ENCODE peak calls at places on chromosomes 3 and 15, in six cellular contexts. V is K562, O is upper lobe of left lung, W is A549, G is HepG2, I is GM12878. D is an unnamed sample. For H3K4me1, the result is how much of the 10 kb centered on the place peaks cover.

GRCh38 chr3:25448750-25449684 is 21.0 kb downstream of the RARB start:
- ATAC-seq in O (peak), I (no peak), V (peak), W (peak), G (peak), D (peak)

GRCh38 chr15:94670436-94671034 is 439.2 kb downstream of the MCTP2 start:
- ATAC-seq in V (peak), O (peak), W (peak), G (no peak), I (peak), D (no peak)

GRCh38 chr3:154228561-154229216 is 95.6 kb downstream of the DHX36 start:
- ATAC-seq in O (peak), W (no peak), V (peak), G (no peak), I (no peak), D (peak)

GRCh38 chr15:77002954-77003912 is 8.3 kb downstream of the PSTPIP1 start:
- ATAC-seq in G (no peak), W (no peak), V (no peak), O (peak), I (peak), D (peak)

GRCh38 chr3:4821331-4821730 is 157.9 kb upstream of the BHLHE40 start:
- ATAC-seq in V (no peak), I (no peak), O (no peak), W (no peak), G (no peak), D (no peak)

GRCh38 chr15:66850078-66850991 is 148.3 kb downstream of the SMAD6 start:
- ATAC-seq in O (no peak), G (no peak), W (peak), I (no peak), V (peak), D (no peak)

GRCh38 chr3:149284034-149284433 is 49.4 kb downstream of the TM4SF18 start:
- ATAC-seq in W (no peak), O (no peak), I (no peak), G (no peak), V (no peak), D (no peak)

GRCh38 chr3:30135190-30135589 is 471.2 kb upstream of the TGFBR2 start:
- ATAC-seq in V (no peak), I (no peak), O (no peak), G (peak), W (peak), D (no peak)

GRCh38 chr15:67023517-67024321 is 41.7 kb upstream of the SMAD3 start:
- ATAC-seq in V (peak), I (no peak), O (no peak), G (peak), W (peak), D (peak)

GRCh38 chr15:26866298-26867198 is at the start of gene GABRA5:
- ATAC-seq in G (peak), V (peak), O (no peak), W (peak), I (no peak), D (peak)

GRCh38 chr15:38894260-38894948 is 329.8 kb upstream of the RASGRP1 start:
- ATAC-seq in I (no peak), W (peak), V (no peak), G (no peak), O (peak), D (no peak)

GRCh38 chr3:119913021-119913420 is 131.1 kb downstream of the NR1I2 start:
- ATAC-seq in I (no peak), W (no peak), V (no peak), O (no peak), G (no peak), D (no peak)

GRCh38 chr3:12896206-12896697 is 54.9 kb upstream of the RPL32 start:
- ATAC-seq in V (peak), O (peak), W (peak), I (peak), G (peak), D (peak)

GRCh38 chr3:142484912-142485435 is 37.1 kb upstream of the XRN1 start:
- ATAC-seq in O (no peak), I (no peak), W (no peak), V (no peak), G (no peak), D (no peak)

GRCh38 chr3:133991637-133992036 is 38.1 kb downstream of the SLCO2A1 start:
- ATAC-seq in W (no peak), I (no peak), O (no peak), G (no peak), V (no peak), D (no peak)

GRCh38 chr3:13149331-13150203 is 76.3 kb upstream of the IQSEC1 start:
- ATAC-seq in O (no peak), V (no peak), G (no peak), I (peak), W (no peak), D (peak)

GRCh38 chr15:93223803-93224202 is 134.8 kb upstream of the RGMA start:
- ATAC-seq in W (no peak), I (peak), V (no peak), G (no peak), O (no peak), D (no peak)

GRCh38 chr15:85764649-85765277 is 30.0 kb downstream of the KLHL25 start:
- ATAC-seq in G (no peak), O (no peak), I (no peak), V (no peak), W (no peak), D (peak)

GRCh38 chr3:66803206-66803605 is 194.9 kb upstream of the KBTBD8 start:
- ATAC-seq in W (no peak), I (no peak), G (peak), O (no peak), V (no peak), D (no peak)

GRCh38 chr3:135621184-135621931 is 344.2 kb upstream of the PPP2R3A start:
- ATAC-seq in O (no peak), V (no peak), G (no peak), W (no peak), I (no peak), D (no peak)

GRCh38 chr15:66224946-66225345 is 28.6 kb downstream of the MEGF11 start:
- ATAC-seq in V (no peak), O (no peak), I (no peak), G (no peak), W (no peak), D (no peak)

GRCh38 chr3:115092220-115092791 is 54.8 kb downstream of the ZBTB20 start:
- ATAC-seq in G (peak), O (peak), I (peak), W (peak), V (peak), D (peak)

GRCh38 chr3:9946112-9947024 is 5.8 kb downstream of the PRRT3 start:
- ATAC-seq in W (peak), I (no peak), G (peak), O (peak), V (no peak), D (peak)

GRCh38 chr3:65883614-65884013 is 155.1 kb downstream of the MAGI1 start:
- ATAC-seq in V (no peak), W (peak), O (no peak), G (peak), I (no peak), D (no peak)

GRCh38 chr3:133444071-133444774 is 44.4 kb downstream of the BFSP2 start:
- ATAC-seq in V (no peak), I (no peak), W (peak), O (no peak), G (no peak), D (no peak)

GRCh38 chr15:38671675-38672141 is 107.1 kb upstream of the RASGRP1 start:
- ATAC-seq in W (no peak), G (no peak), O (peak), I (peak), V (no peak), D (no peak)

GRCh38 chr15:71549697-71550096 is 260.7 kb upstream of the NR2E3 start:
- ATAC-seq in G (no peak), O (no peak), W (no peak), V (no peak), I (no peak), D (no peak)

GRCh38 chr3:139346771-139347170 is 3.0 kb downstream of the MRPS22 start:
- ATAC-seq in V (no peak), G (no peak), O (no peak), I (no peak), W (no peak), D (no peak)

GRCh38 chr15:77024273-77025065 is 29.5 kb downstream of the PSTPIP1 start:
- ATAC-seq in O (peak), I (peak), W (peak), G (peak), V (peak), D (peak)

GRCh38 chr3:117268318-117268717 is 558.7 kb downstream of the TUSC7 start:
- ATAC-seq in V (no peak), O (no peak), I (no peak), W (no peak), G (no peak), D (no peak)

GRCh38 chr3:98784666-98785600 is 21.8 kb downstream of the ST3GAL6 start:
- ATAC-seq in G (no peak), W (no peak), O (peak), I (no peak), V (no peak), D (peak)

GRCh38 chr3:195198424-195199346 is 72.3 kb downstream of the XXYLT1 start:
- ATAC-seq in O (no peak), V (no peak), G (peak), W (no peak), I (no peak), D (no peak)

GRCh38 chr3:45644063-45644462 is 45.1 kb upstream of the SACM1L start:
- ATAC-seq in G (no peak), V (no peak), I (no peak), O (no peak), W (peak), D (no peak)

GRCh38 chr3:6878731-6879130 is 17.8 kb downstream of the GRM7 start:
- ATAC-seq in O (no peak), G (no peak), V (no peak), I (no peak), W (no peak), D (no peak)

GRCh38 chr3:31572605-31573459 is 40.1 kb downstream of the STT3B start:
- ATAC-seq in O (peak), V (peak), G (no peak), W (no peak), I (peak), D (no peak)

GRCh38 chr15:99328673-99329072 is 77.4 kb downstream of the LRRC28 start:
- ATAC-seq in W (no peak), O (no peak), G (peak), V (no peak), I (no peak), D (no peak)

GRCh38 chr3:188001052-188001567 is 152.8 kb upstream of the LPP start:
- ATAC-seq in I (no peak), V (no peak), W (no peak), O (no peak), G (no peak), D (no peak)

GRCh38 chr3:106345353-106346027 is 476.7 kb upstream of the CBLB start:
- ATAC-seq in G (no peak), O (peak), I (no peak), W (peak), V (no peak), D (peak)
- H3K4me3 ChIP-seq in G (no peak), O (no peak), I (no peak), W (no peak), V (no peak), D (no peak)

GRCh38 chr3:182920515-182921084 is 59.7 kb downstream of the DCUN1D1 start:
- ATAC-seq in O (peak), V (peak), G (no peak), I (no peak), W (peak), D (no peak)
- H3K4me1 ChIP-seq in O (under half), V (under half), G (under half), I (under half), W (under half), D (under half)

DNA sequence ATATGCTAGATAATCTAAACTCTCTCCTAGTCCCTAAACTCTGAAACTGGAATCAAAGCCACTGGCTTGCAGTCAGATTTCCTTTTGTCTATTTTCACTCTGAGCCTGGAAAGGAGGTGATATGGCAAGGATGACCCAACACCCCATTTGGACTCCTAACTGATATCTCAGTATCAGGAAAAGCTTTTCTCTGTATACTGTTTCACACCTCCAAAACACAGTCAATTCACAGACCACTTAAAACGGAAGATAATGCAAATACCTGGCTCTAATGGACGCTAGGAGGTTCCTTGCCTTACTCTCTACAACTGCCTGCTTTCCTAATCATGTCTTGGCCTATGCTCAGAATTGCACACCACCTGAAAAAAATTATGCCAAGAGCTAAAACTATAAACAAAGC is 31.4 kb downstream of the SPATA12 start:
- ATAC-seq in W (no peak), V (no peak), O (no peak), I (no peak), G (no peak), D (no peak)
- TF ChIP-seq EP300 in W (no peak), V (no peak), O (no peak), I (no peak), G (no peak), D (no peak)

GRCh38 chr3:27666277-27666676 is 55.8 kb downstream of the EOMES start:
- ATAC-seq in G (no peak), I (no peak), V (no peak), W (no peak), O (peak), D (no peak)
- H3K4me3 ChIP-seq in G (no peak), I (no peak), V (no peak), W (no peak), O (no peak), D (no peak)

DNA sequence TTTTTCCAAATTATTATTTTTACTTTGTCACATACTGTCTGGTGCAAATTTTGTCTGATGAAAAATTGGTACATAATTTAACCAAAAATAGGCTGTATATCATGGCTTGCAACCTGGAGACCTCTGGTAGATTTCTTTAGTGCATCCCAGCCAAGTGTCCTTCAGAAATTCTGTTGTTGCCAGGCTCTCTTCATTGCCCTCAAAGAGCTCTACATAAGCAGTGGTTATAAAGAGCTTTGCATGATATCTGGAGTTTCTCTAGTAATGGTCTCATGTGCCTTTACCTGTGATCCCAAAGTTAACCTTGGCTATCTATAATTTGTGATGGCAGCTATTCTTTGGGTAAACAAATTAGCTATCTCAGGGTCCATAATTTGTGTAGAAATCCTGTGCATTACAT is 157.7 kb downstream of the MBNL1 start:
- ATAC-seq in V (peak), I (peak), W (no peak), O (no peak), G (no peak), D (no peak)
- H3K4me1 ChIP-seq in V (under half), I (under half), W (under half), O (under half), G (under half), D (half or more)